ENCODE peak calls at places on chromosomes 5 and 9, in seven cellular contexts. One of them, this sample, is unnamed.

GRCh38 chr5:154223320-154223719 is 32.8 kb downstream of the GALNT10 start:
- DNase-seq in sigmoid colon: no peak
- DNase-seq in left lung: no peak
- DNase-seq in IMR-90: no peak
- DNase-seq in GM12865: no peak
- DNase-seq in epithelial cell of esophagus: no peak
- DNase-seq in uterus: no peak
- DNase-seq in this sample: no peak

GRCh38 chr9:135849186-135849585 is 58.2 kb downstream of the CAMSAP1 start:
- DNase-seq in sigmoid colon: no peak
- DNase-seq in uterus: no peak
- DNase-seq in left lung: no peak
- DNase-seq in IMR-90: no peak
- DNase-seq in epithelial cell of esophagus: no peak
- DNase-seq in GM12865: no peak
- DNase-seq in this sample: no peak

GRCh38 chr9:38687389-38687842 is 32.5 kb downstream of the FAM240B start:
- DNase-seq in GM12865: peak
- DNase-seq in left lung: peak
- DNase-seq in sigmoid colon: peak
- DNase-seq in IMR-90: no peak
- DNase-seq in uterus: peak
- DNase-seq in epithelial cell of esophagus: peak
- DNase-seq in this sample: no peak

GRCh38 chr5:154514331-154514730 is 36.3 kb upstream of the HAND1 start:
- DNase-seq in GM12865: peak
- DNase-seq in uterus: no peak
- DNase-seq in epithelial cell of esophagus: no peak
- DNase-seq in IMR-90: no peak
- DNase-seq in left lung: no peak
- DNase-seq in sigmoid colon: peak
- DNase-seq in this sample: no peak

GRCh38 chr5:102450313-102450990 is 48.3 kb downstream of the SLCO6A1 start:
- DNase-seq in sigmoid colon: peak
- DNase-seq in uterus: no peak
- DNase-seq in GM12865: peak
- DNase-seq in left lung: no peak
- DNase-seq in epithelial cell of esophagus: peak
- DNase-seq in IMR-90: no peak
- DNase-seq in this sample: peak

GRCh38 chr9:99092643-99093491 is 12.0 kb upstream of the TGFBR1 start:
- DNase-seq in IMR-90: no peak
- DNase-seq in epithelial cell of esophagus: no peak
- DNase-seq in sigmoid colon: no peak
- DNase-seq in uterus: no peak
- DNase-seq in left lung: no peak
- DNase-seq in GM12865: no peak
- DNase-seq in this sample: no peak

GRCh38 chr5:90477073-90477472 is 2.4 kb downstream of the POLR3G start:
- DNase-seq in sigmoid colon: no peak
- DNase-seq in left lung: no peak
- DNase-seq in IMR-90: no peak
- DNase-seq in GM12865: no peak
- DNase-seq in uterus: no peak
- DNase-seq in epithelial cell of esophagus: no peak
- DNase-seq in this sample: no peak

GRCh38 chr9:119677811-119678530 is 308.7 kb upstream of the BRINP1 start:
- DNase-seq in epithelial cell of esophagus: no peak
- DNase-seq in GM12865: no peak
- DNase-seq in uterus: no peak
- DNase-seq in sigmoid colon: no peak
- DNase-seq in left lung: no peak
- DNase-seq in IMR-90: no peak
- DNase-seq in this sample: no peak

GRCh38 chr5:61275841-61276240 is 56.2 kb upstream of the ZSWIM6 start:
- DNase-seq in epithelial cell of esophagus: peak
- DNase-seq in sigmoid colon: peak
- DNase-seq in left lung: peak
- DNase-seq in uterus: no peak
- DNase-seq in IMR-90: peak
- DNase-seq in GM12865: peak
- DNase-seq in this sample: no peak

GRCh38 chr9:132250324-132251262 is 88.7 kb downstream of the NTNG2 start:
- DNase-seq in uterus: no peak
- DNase-seq in sigmoid colon: no peak
- DNase-seq in epithelial cell of esophagus: no peak
- DNase-seq in left lung: no peak
- DNase-seq in GM12865: no peak
- DNase-seq in IMR-90: no peak
- DNase-seq in this sample: no peak

GRCh38 chr5:15796557-15796956 is 296.6 kb downstream of the FBXL7 start:
- DNase-seq in GM12865: no peak
- DNase-seq in left lung: no peak
- DNase-seq in IMR-90: no peak
- DNase-seq in uterus: no peak
- DNase-seq in sigmoid colon: no peak
- DNase-seq in epithelial cell of esophagus: no peak
- DNase-seq in this sample: no peak

GRCh38 chr5:76291305-76292077 is 111.6 kb upstream of the IQGAP2 start:
- DNase-seq in uterus: no peak
- DNase-seq in IMR-90: no peak
- DNase-seq in sigmoid colon: no peak
- DNase-seq in left lung: no peak
- DNase-seq in epithelial cell of esophagus: peak
- DNase-seq in GM12865: no peak
- DNase-seq in this sample: no peak

GRCh38 chr9:23636199-23636598 is 189.8 kb downstream of the ELAVL2 start:
- DNase-seq in GM12865: no peak
- DNase-seq in left lung: no peak
- DNase-seq in IMR-90: no peak
- DNase-seq in sigmoid colon: no peak
- DNase-seq in epithelial cell of esophagus: no peak
- DNase-seq in uterus: no peak
- DNase-seq in this sample: no peak

GRCh38 chr5:157505496-157505895 is 45.5 kb downstream of the NIPAL4 start:
- DNase-seq in epithelial cell of esophagus: no peak
- DNase-seq in sigmoid colon: peak
- DNase-seq in GM12865: no peak
- DNase-seq in uterus: no peak
- DNase-seq in IMR-90: no peak
- DNase-seq in left lung: no peak
- DNase-seq in this sample: no peak

GRCh38 chr9:131299346-131299745 is 9.8 kb downstream of the PLPP7 start:
- DNase-seq in left lung: no peak
- DNase-seq in IMR-90: no peak
- DNase-seq in GM12865: no peak
- DNase-seq in epithelial cell of esophagus: no peak
- DNase-seq in uterus: no peak
- DNase-seq in sigmoid colon: no peak
- DNase-seq in this sample: no peak

GRCh38 chr9:133738039-133738805 is at the start of gene SARDH:
- DNase-seq in epithelial cell of esophagus: no peak
- DNase-seq in sigmoid colon: peak
- DNase-seq in uterus: peak
- DNase-seq in IMR-90: peak
- DNase-seq in GM12865: peak
- DNase-seq in left lung: peak
- DNase-seq in this sample: peak

GRCh38 chr9:37037137-37037743 is 3.2 kb upstream of the PAX5 start:
- DNase-seq in left lung: no peak
- DNase-seq in IMR-90: no peak
- DNase-seq in GM12865: peak
- DNase-seq in epithelial cell of esophagus: no peak
- DNase-seq in sigmoid colon: no peak
- DNase-seq in uterus: no peak
- DNase-seq in this sample: no peak

GRCh38 chr9:37034320-37034937 is 361 bp upstream of the PAX5 start:
- DNase-seq in GM12865: peak
- DNase-seq in uterus: no peak
- DNase-seq in IMR-90: no peak
- DNase-seq in epithelial cell of esophagus: no peak
- DNase-seq in left lung: no peak
- DNase-seq in sigmoid colon: no peak
- DNase-seq in this sample: no peak

GRCh38 chr9:37036237-37037136 is 2.4 kb upstream of the PAX5 start:
- DNase-seq in epithelial cell of esophagus: peak
- DNase-seq in sigmoid colon: no peak
- DNase-seq in GM12865: peak
- DNase-seq in uterus: no peak
- DNase-seq in left lung: no peak
- DNase-seq in IMR-90: peak
- DNase-seq in this sample: peak

GRCh38 chr9:37034938-37035471 is 937 bp upstream of the PAX5 start:
- DNase-seq in GM12865: peak
- DNase-seq in left lung: no peak
- DNase-seq in uterus: no peak
- DNase-seq in epithelial cell of esophagus: no peak
- DNase-seq in IMR-90: no peak
- DNase-seq in sigmoid colon: no peak
- DNase-seq in this sample: no peak

DNA sequence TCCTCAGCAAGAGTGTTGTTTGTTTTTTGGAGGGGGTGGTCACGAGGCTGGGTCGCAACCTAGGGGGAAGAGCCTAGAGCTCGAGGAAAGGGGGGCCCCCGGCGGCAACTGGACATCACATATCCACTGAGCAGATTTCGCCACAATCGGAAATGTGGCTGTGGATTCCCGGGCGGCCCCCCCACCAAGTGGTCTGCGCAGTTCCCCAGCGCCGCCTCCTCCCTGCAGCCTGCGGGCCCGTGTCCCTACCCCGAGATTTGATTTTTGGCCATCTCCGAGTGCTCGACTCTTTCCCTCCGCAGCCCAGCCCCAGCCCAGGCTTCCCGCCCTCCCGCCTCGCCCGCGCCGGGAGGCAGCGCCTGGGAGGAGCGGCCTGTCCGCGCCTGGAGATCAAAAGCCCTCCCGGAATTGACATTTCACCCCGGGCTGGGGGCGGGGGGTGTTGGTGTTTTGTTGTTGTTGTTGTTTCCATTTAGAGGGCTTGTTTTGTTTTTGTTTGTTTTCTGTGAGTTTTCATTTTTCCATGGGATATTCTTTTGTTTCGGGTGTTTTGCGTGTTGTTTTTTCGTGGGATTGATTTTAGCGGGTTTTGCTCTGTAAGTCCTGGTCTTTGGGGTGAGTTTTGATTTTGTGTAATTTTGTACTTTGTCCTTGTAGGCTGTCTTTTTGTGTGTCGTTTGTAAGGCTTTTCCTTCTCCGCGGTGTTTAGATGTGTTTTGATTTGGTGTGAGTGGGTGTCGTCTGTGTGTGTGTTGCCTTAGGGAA is 1.6 kb upstream of the PAX5 start:
- DNase-seq in GM12865: peak
- DNase-seq in IMR-90: no peak
- DNase-seq in left lung: no peak
- DNase-seq in uterus: no peak
- DNase-seq in sigmoid colon: no peak
- DNase-seq in epithelial cell of esophagus: no peak
- DNase-seq in this sample: no peak
- H3K4me3 ChIP-seq in GM12865: peak
- H3K4me3 ChIP-seq in IMR-90: no peak
- H3K4me3 ChIP-seq in left lung: no peak
- H3K4me3 ChIP-seq in uterus: no peak
- H3K4me3 ChIP-seq in sigmoid colon: no peak
- H3K4me3 ChIP-seq in epithelial cell of esophagus: no peak
- H3K4me3 ChIP-seq in this sample: peak

DNA sequence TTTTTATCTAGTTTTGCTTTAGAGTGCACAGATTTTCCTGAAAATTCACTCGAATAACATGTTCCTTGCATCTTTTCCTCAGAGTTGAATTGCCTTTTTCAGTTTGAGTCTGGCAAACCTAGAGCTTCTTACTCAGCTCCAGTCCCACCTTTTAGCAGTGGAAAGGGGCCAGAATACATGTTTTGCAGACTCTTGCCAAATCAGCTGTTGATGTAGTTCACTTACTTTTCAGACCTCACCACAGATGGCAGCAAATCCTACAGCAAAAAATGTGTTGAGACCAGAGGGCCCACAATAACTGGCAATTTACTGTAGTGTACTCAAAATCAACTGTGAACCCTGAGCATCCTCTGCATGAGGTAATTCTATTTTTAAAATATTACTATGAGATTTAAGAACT is 545.2 kb upstream of the ACO1 start:
- DNase-seq in GM12865: no peak
- DNase-seq in uterus: no peak
- DNase-seq in IMR-90: no peak
- DNase-seq in epithelial cell of esophagus: peak
- DNase-seq in sigmoid colon: no peak
- DNase-seq in left lung: no peak
- DNase-seq in this sample: no peak
- TF ChIP-seq CTCF in GM12865: no peak
- TF ChIP-seq CTCF in uterus: no peak
- TF ChIP-seq CTCF in IMR-90: no peak
- TF ChIP-seq CTCF in epithelial cell of esophagus: peak
- TF ChIP-seq CTCF in sigmoid colon: no peak
- TF ChIP-seq CTCF in left lung: no peak
- TF ChIP-seq CTCF in this sample: peak

DNA sequence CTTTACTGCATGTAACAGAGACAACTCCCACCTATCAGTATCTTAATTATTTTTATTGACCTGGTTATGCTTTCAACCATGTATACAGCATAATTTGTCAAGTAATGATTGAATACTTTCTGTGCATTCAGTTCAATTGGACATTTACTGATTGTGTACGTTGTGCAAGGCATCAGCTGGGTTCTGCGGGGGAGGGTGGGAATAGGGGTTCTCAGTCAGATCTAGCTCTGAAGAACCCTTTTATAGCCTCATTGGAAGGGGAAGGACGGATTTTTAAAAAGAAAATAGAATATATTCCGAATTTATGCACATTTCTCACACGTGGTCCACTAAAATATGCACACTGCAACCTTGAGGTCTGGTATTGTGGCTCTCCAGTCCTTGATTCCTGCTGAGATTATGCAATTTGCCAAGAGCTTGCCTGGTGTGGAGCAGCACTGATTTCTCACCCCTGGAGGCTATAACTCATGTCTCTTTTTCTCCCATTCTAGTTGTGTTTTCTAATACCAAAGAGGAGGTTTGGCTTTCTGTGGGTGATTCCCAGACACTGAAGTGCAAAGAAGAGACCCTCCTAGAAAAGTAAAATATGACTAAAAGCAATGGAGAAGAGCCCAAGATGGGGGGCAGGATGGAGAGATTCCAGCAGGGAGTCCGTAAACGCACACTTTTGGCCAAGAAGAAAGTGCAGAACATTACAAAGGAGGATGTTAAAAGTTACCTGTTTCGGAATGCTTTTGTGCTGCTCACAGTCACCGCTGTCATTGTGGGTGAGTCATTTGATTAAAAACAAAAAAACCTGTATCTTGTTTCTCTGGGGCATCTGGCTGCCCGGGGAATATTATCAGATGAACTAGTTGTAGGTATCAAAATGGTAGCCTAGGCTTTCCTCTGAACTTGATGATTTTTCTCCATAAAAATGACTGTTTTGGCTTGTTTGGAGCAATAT is 1.7 kb downstream of the SLC1A3 start:
- DNase-seq in uterus: no peak
- DNase-seq in left lung: no peak
- DNase-seq in GM12865: no peak
- DNase-seq in epithelial cell of esophagus: peak
- DNase-seq in sigmoid colon: no peak
- DNase-seq in IMR-90: no peak
- DNase-seq in this sample: no peak
- H3K4me3 ChIP-seq in uterus: no peak
- H3K4me3 ChIP-seq in left lung: peak
- H3K4me3 ChIP-seq in GM12865: no peak
- H3K4me3 ChIP-seq in epithelial cell of esophagus: peak
- H3K4me3 ChIP-seq in sigmoid colon: peak
- H3K4me3 ChIP-seq in IMR-90: no peak
- H3K4me3 ChIP-seq in this sample: peak

GRCh38 chr5:43627028-43627427 is 24.0 kb downstream of the NNT start:
- DNase-seq in epithelial cell of esophagus: peak
- DNase-seq in uterus: peak
- DNase-seq in sigmoid colon: no peak
- DNase-seq in GM12865: peak
- DNase-seq in IMR-90: peak
- DNase-seq in left lung: no peak
- DNase-seq in this sample: peak
- TF ChIP-seq CTCF in epithelial cell of esophagus: peak
- TF ChIP-seq CTCF in uterus: peak
- TF ChIP-seq CTCF in sigmoid colon: no peak
- TF ChIP-seq CTCF in GM12865: no peak
- TF ChIP-seq CTCF in IMR-90: peak
- TF ChIP-seq CTCF in left lung: peak
- TF ChIP-seq CTCF in this sample: peak

This sample was measured in BE2C.